ENCODE peak calls at places on chromosomes 11 and 22, in ten cellular contexts. F, D, P, X, T, B, K, J, C and Y are unnamed samples.

GRCh38 chr11:18743900-18744514 is 18.0 kb upstream of the IGSF22 start:
- DNase-seq in F (no peak), D (no peak), P (no peak), X (no peak), T (no peak), B (no peak), K (no peak), J (no peak), C (no peak), Y (no peak)

GRCh38 chr11:44559207-44559943 is 6.1 kb upstream of the CD82 start:
- DNase-seq in F (peak), D (peak), P (no peak), X (no peak), T (no peak), B (no peak), K (no peak), J (no peak), C (peak), Y (no peak)

GRCh38 chr11:115222863-115223530 is 281.2 kb downstream of the CADM1 start:
- DNase-seq in F (no peak), D (no peak), P (no peak), X (peak), T (no peak), B (no peak), K (no peak), J (no peak), C (no peak), Y (no peak)

GRCh38 chr11:79121351-79121750 is 319.5 kb downstream of the TENM4 start:
- DNase-seq in F (no peak), D (no peak), P (no peak), X (no peak), T (no peak), B (no peak), K (no peak), J (peak), C (no peak), Y (no peak)

GRCh38 chr11:19316434-19316833 is 75.7 kb upstream of the E2F8 start:
- DNase-seq in F (no peak), D (no peak), P (no peak), X (peak), T (no peak), B (no peak), K (peak), J (no peak), C (no peak), Y (peak)

GRCh38 chr22:26903030-26903856 is 245.9 kb downstream of the MIAT start:
- DNase-seq in F (peak), D (no peak), P (no peak), X (no peak), T (no peak), B (peak), K (no peak), J (no peak), C (no peak), Y (peak)

GRCh38 chr11:6258141-6258540 is 1.5 kb upstream of the CCKBR start:
- DNase-seq in F (peak), D (no peak), P (no peak), X (no peak), T (no peak), B (no peak), K (no peak), J (no peak), C (no peak), Y (no peak)

GRCh38 chr11:62140302-62141110 is 16.7 kb downstream of the INCENP start:
- DNase-seq in F (no peak), D (peak), P (no peak), X (no peak), T (no peak), B (no peak), K (no peak), J (no peak), C (no peak), Y (no peak)

GRCh38 chr22:31812977-31813605 is 59.3 kb downstream of the DEPDC5 start:
- DNase-seq in F (no peak), D (no peak), P (no peak), X (no peak), T (no peak), B (no peak), K (no peak), J (no peak), C (no peak), Y (no peak)

GRCh38 chr11:112292785-112293407 is 32.2 kb upstream of the PLET1 start:
- DNase-seq in F (no peak), D (no peak), P (no peak), X (peak), T (peak), B (no peak), K (peak), J (peak), C (peak), Y (peak)

GRCh38 chr11:112834277-112834755 is 126.9 kb upstream of the NCAM1 start:
- DNase-seq in F (no peak), D (no peak), P (no peak), X (no peak), T (no peak), B (peak), K (no peak), J (peak), C (no peak), Y (peak)